ENCODE peak calls at places on chromosome 17, in nine cellular contexts. One of them, this sample, is unnamed.
A peak's percentile ranks its signal among the peaks of the same experiment; 100 is the strongest.

GRCh38 chr17:33948299-33948698 is 306.8 kb upstream of the CCL2 start:
- DNase-seq in cardiac fibroblast: no peak
- DNase-seq in HCT116: no peak
- DNase-seq in fibroblast of lung: no peak
- DNase-seq in upper lobe of right lung: no peak
- DNase-seq in heart right ventricle: no peak
- DNase-seq in pancreas: no peak
- DNase-seq in PC-3: no peak
- DNase-seq in choroid plexus epithelial cell: no peak
- DNase-seq in this sample: no peak

GRCh38 chr17:57603978-57604377 is 141.1 kb downstream of the CCDC182 start:
- DNase-seq in PC-3: no peak
- DNase-seq in choroid plexus epithelial cell: no peak
- DNase-seq in HCT116: no peak
- DNase-seq in upper lobe of right lung: peak; percentile 69
- DNase-seq in pancreas: no peak
- DNase-seq in fibroblast of lung: no peak
- DNase-seq in heart right ventricle: no peak
- DNase-seq in cardiac fibroblast: no peak
- DNase-seq in this sample: no peak

GRCh38 chr17:38704645-38705522 is at the start of gene MLLT6:
- DNase-seq in PC-3: peak; percentile 63
- DNase-seq in cardiac fibroblast: peak; percentile 72
- DNase-seq in choroid plexus epithelial cell: peak; percentile 77
- DNase-seq in HCT116: no peak
- DNase-seq in fibroblast of lung: peak; percentile 78
- DNase-seq in pancreas: peak; percentile 79
- DNase-seq in upper lobe of right lung: peak; percentile 87
- DNase-seq in heart right ventricle: peak; percentile 87
- DNase-seq in this sample: peak; percentile 76

GRCh38 chr17:49497147-49498036 is 2.3 kb downstream of the NGFR start:
- DNase-seq in HCT116: no peak
- DNase-seq in PC-3: peak; percentile 18
- DNase-seq in choroid plexus epithelial cell: no peak
- DNase-seq in heart right ventricle: peak; percentile 36
- DNase-seq in cardiac fibroblast: peak; percentile 11
- DNase-seq in pancreas: no peak
- DNase-seq in fibroblast of lung: peak; percentile 27
- DNase-seq in upper lobe of right lung: no peak
- DNase-seq in this sample: no peak

GRCh38 chr17:60395508-60396065 is 3.7 kb upstream of the USP32 start:
- DNase-seq in choroid plexus epithelial cell: no peak
- DNase-seq in cardiac fibroblast: no peak
- DNase-seq in PC-3: no peak
- DNase-seq in heart right ventricle: no peak
- DNase-seq in HCT116: no peak
- DNase-seq in upper lobe of right lung: no peak
- DNase-seq in fibroblast of lung: no peak
- DNase-seq in pancreas: no peak
- DNase-seq in this sample: no peak

GRCh38 chr17:68456529-68457167 is 648 bp downstream of the WIPI1 start:
- DNase-seq in HCT116: peak; percentile 72
- DNase-seq in pancreas: peak; percentile 66
- DNase-seq in upper lobe of right lung: peak; percentile 84
- DNase-seq in choroid plexus epithelial cell: peak; percentile 96
- DNase-seq in cardiac fibroblast: peak; percentile 91
- DNase-seq in heart right ventricle: peak; percentile 78
- DNase-seq in PC-3: peak; percentile 79
- DNase-seq in fibroblast of lung: peak; percentile 93
- DNase-seq in this sample: peak; percentile 94

GRCh38 chr17:27595208-27595607 is 35.8 kb upstream of the LGALS9 start:
- DNase-seq in fibroblast of lung: no peak
- DNase-seq in choroid plexus epithelial cell: no peak
- DNase-seq in upper lobe of right lung: no peak
- DNase-seq in PC-3: no peak
- DNase-seq in pancreas: no peak
- DNase-seq in HCT116: no peak
- DNase-seq in cardiac fibroblast: no peak
- DNase-seq in heart right ventricle: no peak
- DNase-seq in this sample: no peak

GRCh38 chr17:49388290-49388640 is 26.2 kb upstream of the ZNF652 start:
- DNase-seq in HCT116: no peak
- DNase-seq in fibroblast of lung: no peak
- DNase-seq in upper lobe of right lung: no peak
- DNase-seq in heart right ventricle: no peak
- DNase-seq in PC-3: no peak
- DNase-seq in choroid plexus epithelial cell: no peak
- DNase-seq in pancreas: no peak
- DNase-seq in cardiac fibroblast: no peak
- DNase-seq in this sample: no peak

GRCh38 chr17:64780096-64781012 is 118.2 kb upstream of the SMURF2 start:
- DNase-seq in pancreas: peak; percentile 63
- DNase-seq in choroid plexus epithelial cell: no peak
- DNase-seq in PC-3: peak; percentile 70
- DNase-seq in cardiac fibroblast: peak; percentile 12
- DNase-seq in heart right ventricle: peak; percentile 44
- DNase-seq in fibroblast of lung: no peak
- DNase-seq in upper lobe of right lung: peak; percentile 93
- DNase-seq in HCT116: peak; percentile 84
- DNase-seq in this sample: no peak

GRCh38 chr17:55433629-55434422 is 12.2 kb upstream of the MMD start:
- DNase-seq in fibroblast of lung: peak; percentile 99
- DNase-seq in HCT116: no peak
- DNase-seq in choroid plexus epithelial cell: peak; percentile 97
- DNase-seq in PC-3: peak; percentile 99
- DNase-seq in upper lobe of right lung: no peak
- DNase-seq in cardiac fibroblast: peak; percentile 97
- DNase-seq in heart right ventricle: no peak
- DNase-seq in pancreas: no peak
- DNase-seq in this sample: peak; percentile 93

GRCh38 chr17:8702996-8703395 is 41.6 kb downstream of the CCDC42 start:
- DNase-seq in HCT116: no peak
- DNase-seq in upper lobe of right lung: no peak
- DNase-seq in PC-3: no peak
- DNase-seq in cardiac fibroblast: no peak
- DNase-seq in pancreas: no peak
- DNase-seq in heart right ventricle: no peak
- DNase-seq in choroid plexus epithelial cell: no peak
- DNase-seq in fibroblast of lung: no peak
- DNase-seq in this sample: no peak

GRCh38 chr17:74373838-74374606 is 6.7 kb downstream of the GPR142 start:
- DNase-seq in upper lobe of right lung: no peak
- DNase-seq in heart right ventricle: peak; percentile 27
- DNase-seq in pancreas: peak; percentile 28
- DNase-seq in cardiac fibroblast: no peak
- DNase-seq in choroid plexus epithelial cell: no peak
- DNase-seq in PC-3: no peak
- DNase-seq in fibroblast of lung: no peak
- DNase-seq in HCT116: no peak
- DNase-seq in this sample: no peak

GRCh38 chr17:41211845-41212466 is 14.5 kb upstream of the KRTAP9-2 start:
- DNase-seq in upper lobe of right lung: no peak
- DNase-seq in PC-3: peak; percentile 80
- DNase-seq in pancreas: no peak
- DNase-seq in HCT116: peak; percentile 24
- DNase-seq in fibroblast of lung: no peak
- DNase-seq in heart right ventricle: no peak
- DNase-seq in choroid plexus epithelial cell: peak; percentile 8
- DNase-seq in cardiac fibroblast: peak; percentile 36
- DNase-seq in this sample: peak; percentile 51

GRCh38 chr17:81599719-81600486 is 37.0 kb downstream of the NPLOC4 start:
- DNase-seq in heart right ventricle: peak; percentile 48
- DNase-seq in upper lobe of right lung: no peak
- DNase-seq in choroid plexus epithelial cell: peak; percentile 73
- DNase-seq in PC-3: no peak
- DNase-seq in cardiac fibroblast: peak; percentile 69
- DNase-seq in HCT116: no peak
- DNase-seq in pancreas: no peak
- DNase-seq in fibroblast of lung: peak; percentile 33
- DNase-seq in this sample: peak; percentile 77

GRCh38 chr17:73234746-73235145 is 26.9 kb downstream of the CPSF4L start:
- DNase-seq in heart right ventricle: no peak
- DNase-seq in pancreas: no peak
- DNase-seq in fibroblast of lung: no peak
- DNase-seq in choroid plexus epithelial cell: no peak
- DNase-seq in upper lobe of right lung: no peak
- DNase-seq in HCT116: no peak
- DNase-seq in cardiac fibroblast: no peak
- DNase-seq in PC-3: no peak
- DNase-seq in this sample: no peak

GRCh38 chr17:2179615-2180295 is 123.8 kb downstream of the SMG6 start:
- DNase-seq in choroid plexus epithelial cell: peak; percentile 99
- DNase-seq in upper lobe of right lung: no peak
- DNase-seq in PC-3: no peak
- DNase-seq in pancreas: peak; percentile 71
- DNase-seq in HCT116: no peak
- DNase-seq in heart right ventricle: peak; percentile 97
- DNase-seq in cardiac fibroblast: peak; percentile 98
- DNase-seq in fibroblast of lung: peak; percentile 100
- DNase-seq in this sample: peak; percentile 97

GRCh38 chr17:74442670-74443515 is 11.0 kb downstream of the GPRC5C start:
- DNase-seq in HCT116: peak; percentile 89
- DNase-seq in heart right ventricle: peak; percentile 92
- DNase-seq in choroid plexus epithelial cell: peak; percentile 16
- DNase-seq in pancreas: peak; percentile 96
- DNase-seq in upper lobe of right lung: peak; percentile 91
- DNase-seq in fibroblast of lung: peak; percentile 41
- DNase-seq in PC-3: peak; percentile 51
- DNase-seq in cardiac fibroblast: peak; percentile 31
- DNase-seq in this sample: peak; percentile 12

GRCh38 chr17:83057793-83058477 is 21.5 kb upstream of the METRNL start:
- DNase-seq in fibroblast of lung: no peak
- DNase-seq in choroid plexus epithelial cell: no peak
- DNase-seq in heart right ventricle: peak; percentile 80
- DNase-seq in upper lobe of right lung: peak; percentile 65
- DNase-seq in pancreas: no peak
- DNase-seq in cardiac fibroblast: no peak
- DNase-seq in HCT116: no peak
- DNase-seq in PC-3: no peak
- DNase-seq in this sample: no peak
- TF ChIP-seq CTCF in fibroblast of lung: no peak
- TF ChIP-seq CTCF in choroid plexus epithelial cell: no peak
- TF ChIP-seq CTCF in heart right ventricle: no peak
- TF ChIP-seq CTCF in upper lobe of right lung: no peak
- TF ChIP-seq CTCF in pancreas: no peak
- TF ChIP-seq CTCF in cardiac fibroblast: no peak
- TF ChIP-seq CTCF in HCT116: no peak
- TF ChIP-seq CTCF in PC-3: no peak
- TF ChIP-seq CTCF in this sample: no peak

GRCh38 chr17:31489295-31490018 is 98.0 kb downstream of the RAB11FIP4 start:
- DNase-seq in upper lobe of right lung: peak; percentile 80
- DNase-seq in pancreas: peak; percentile 88
- DNase-seq in PC-3: peak; percentile 6
- DNase-seq in cardiac fibroblast: no peak
- DNase-seq in heart right ventricle: no peak
- DNase-seq in choroid plexus epithelial cell: no peak
- DNase-seq in fibroblast of lung: no peak
- DNase-seq in HCT116: peak; percentile 31
- DNase-seq in this sample: no peak
- H3K4me3 ChIP-seq in upper lobe of right lung: peak overlapping the region; percentile 68
- H3K4me3 ChIP-seq in pancreas: peak overlapping the region; percentile 67
- H3K4me3 ChIP-seq in PC-3: peak overlapping the region; percentile 66
- H3K4me3 ChIP-seq in cardiac fibroblast: no peak overlapping the region
- H3K4me3 ChIP-seq in heart right ventricle: peak overlapping the region; percentile 51
- H3K4me3 ChIP-seq in choroid plexus epithelial cell: no peak overlapping the region
- H3K4me3 ChIP-seq in fibroblast of lung: no peak overlapping the region
- H3K4me3 ChIP-seq in HCT116: peak overlapping the region; percentile 66
- H3K4me3 ChIP-seq in this sample: no peak overlapping the region

GRCh38 chr17:12398636-12399035 is 267.1 kb upstream of the MYOCD start:
- DNase-seq in choroid plexus epithelial cell: no peak
- DNase-seq in cardiac fibroblast: peak; percentile 8
- DNase-seq in fibroblast of lung: peak; percentile 64
- DNase-seq in upper lobe of right lung: no peak
- DNase-seq in HCT116: no peak
- DNase-seq in pancreas: no peak
- DNase-seq in heart right ventricle: no peak
- DNase-seq in PC-3: no peak
- DNase-seq in this sample: no peak
- TF ChIP-seq CTCF in choroid plexus epithelial cell: no peak
- TF ChIP-seq CTCF in cardiac fibroblast: no peak
- TF ChIP-seq CTCF in fibroblast of lung: no peak
- TF ChIP-seq CTCF in upper lobe of right lung: no peak
- TF ChIP-seq CTCF in HCT116: no peak
- TF ChIP-seq CTCF in pancreas: no peak
- TF ChIP-seq CTCF in heart right ventricle: no peak
- TF ChIP-seq CTCF in PC-3: no peak
- TF ChIP-seq CTCF in this sample: no peak

GRCh38 chr17:40060887-40061480 is 1.8 kb upstream of the THRA start:
- DNase-seq in PC-3: no peak
- DNase-seq in choroid plexus epithelial cell: no peak
- DNase-seq in cardiac fibroblast: no peak
- DNase-seq in upper lobe of right lung: no peak
- DNase-seq in fibroblast of lung: no peak
- DNase-seq in heart right ventricle: peak; percentile 3
- DNase-seq in HCT116: no peak
- DNase-seq in pancreas: no peak
- DNase-seq in this sample: no peak

GRCh38 chr17:40061532-40062038 is 1.2 kb upstream of the THRA start:
- DNase-seq in fibroblast of lung: no peak
- DNase-seq in PC-3: no peak
- DNase-seq in cardiac fibroblast: no peak
- DNase-seq in upper lobe of right lung: no peak
- DNase-seq in choroid plexus epithelial cell: no peak
- DNase-seq in pancreas: no peak
- DNase-seq in HCT116: no peak
- DNase-seq in heart right ventricle: peak; percentile 3
- DNase-seq in this sample: no peak

GRCh38 chr17:40058865-40059264 is 3.9 kb upstream of the THRA start:
- DNase-seq in fibroblast of lung: no peak
- DNase-seq in PC-3: no peak
- DNase-seq in upper lobe of right lung: no peak
- DNase-seq in heart right ventricle: no peak
- DNase-seq in HCT116: no peak
- DNase-seq in cardiac fibroblast: no peak
- DNase-seq in pancreas: no peak
- DNase-seq in choroid plexus epithelial cell: no peak
- DNase-seq in this sample: no peak

GRCh38 chr17:40058151-40058784 is 4.1 kb upstream of the MED24 start:
- DNase-seq in pancreas: no peak
- DNase-seq in PC-3: no peak
- DNase-seq in upper lobe of right lung: no peak
- DNase-seq in fibroblast of lung: peak; percentile 60
- DNase-seq in heart right ventricle: no peak
- DNase-seq in HCT116: no peak
- DNase-seq in choroid plexus epithelial cell: peak; percentile 59
- DNase-seq in cardiac fibroblast: peak; percentile 46
- DNase-seq in this sample: peak; percentile 60

GRCh38 chr17:40059729-40060475 is 2.9 kb upstream of the THRA start:
- DNase-seq in cardiac fibroblast: no peak
- DNase-seq in HCT116: no peak
- DNase-seq in heart right ventricle: no peak
- DNase-seq in fibroblast of lung: no peak
- DNase-seq in upper lobe of right lung: no peak
- DNase-seq in pancreas: no peak
- DNase-seq in choroid plexus epithelial cell: no peak
- DNase-seq in PC-3: no peak
- DNase-seq in this sample: no peak
- H3K4me3 ChIP-seq in cardiac fibroblast: no peak overlapping the region
- H3K4me3 ChIP-seq in HCT116: no peak overlapping the region
- H3K4me3 ChIP-seq in heart right ventricle: no peak overlapping the region
- H3K4me3 ChIP-seq in fibroblast of lung: no peak overlapping the region
- H3K4me3 ChIP-seq in upper lobe of right lung: no peak overlapping the region
- H3K4me3 ChIP-seq in pancreas: no peak overlapping the region
- H3K4me3 ChIP-seq in choroid plexus epithelial cell: no peak overlapping the region
- H3K4me3 ChIP-seq in PC-3: no peak overlapping the region
- H3K4me3 ChIP-seq in this sample: no peak overlapping the region